ENCODE peak calls at places on chromosomes 1 and 21, in seven cellular contexts. J is neural progenitor cell, H is HCT116, S is ovary, T is A673, B is PC-9, L is stomach. N is an unnamed sample.

GRCh38 chr1:55064861-55065263 is 25.5 kb downstream of the PCSK9 start:
- DNase-seq in J (no peak), H (no peak), S (no peak), T (no peak), B (peak), L (peak), N (peak)

GRCh38 chr1:167899253-167899681 is 14.7 kb downstream of the ADCY10 start:
- DNase-seq in J (no peak), H (no peak), S (peak), T (no peak), B (no peak), L (peak), N (no peak)

GRCh38 chr1:233844697-233845096 is 59.8 kb upstream of the SLC35F3 start:
- DNase-seq in J (no peak), H (no peak), S (no peak), T (no peak), B (no peak), L (no peak), N (no peak)

GRCh38 chr1:7299329-7299799 is 471.7 kb upstream of the VAMP3 start:
- DNase-seq in J (peak), H (peak), S (peak), T (peak), B (no peak), L (peak), N (no peak)

GRCh38 chr1:47650205-47650604 is 212.4 kb downstream of the FOXD2 start:
- DNase-seq in J (no peak), H (peak), S (no peak), T (peak), B (peak), L (peak), N (peak)

GRCh38 chr1:159646687-159647086 is 59.1 kb downstream of the APCS start:
- DNase-seq in J (no peak), H (no peak), S (no peak), T (no peak), B (no peak), L (no peak), N (no peak)

GRCh38 chr1:21212126-21212525 is 35.4 kb upstream of the EIF4G3 start:
- DNase-seq in J (no peak), H (no peak), S (no peak), T (no peak), B (no peak), L (no peak), N (no peak)

GRCh38 chr21:31656199-31657095 is 3.0 kb upstream of the SOD1 start:
- DNase-seq in J (no peak), H (no peak), S (no peak), T (no peak), B (peak), L (no peak), N (no peak)

GRCh38 chr1:82565546-82565945 is 764.8 kb downstream of the ADGRL2 start:
- DNase-seq in J (no peak), H (peak), S (no peak), T (peak), B (no peak), L (no peak), N (no peak)

GRCh38 chr1:46596036-46596435 is 8.0 kb downstream of the MKNK1 start:
- DNase-seq in J (no peak), H (no peak), S (no peak), T (no peak), B (no peak), L (no peak), N (no peak)

GRCh38 chr21:43193651-43194302 is 25.0 kb downstream of the CRYAA start:
- DNase-seq in J (no peak), H (no peak), S (no peak), T (no peak), B (peak), L (no peak), N (peak)

GRCh38 chr1:31593770-31594632 is 17.7 kb downstream of the TINAGL1 start:
- DNase-seq in J (peak), H (peak), S (peak), T (peak), B (peak), L (peak), N (peak)

GRCh38 chr1:30660241-30660640 is 63.1 kb downstream of the MATN1 start:
- DNase-seq in J (no peak), H (no peak), S (no peak), T (no peak), B (no peak), L (no peak), N (no peak)

GRCh38 chr1:32744063-32744410 is 41.5 kb upstream of the SYNC start:
- DNase-seq in J (no peak), H (no peak), S (no peak), T (no peak), B (no peak), L (no peak), N (no peak)

GRCh38 chr1:183356534-183357182 is 61.5 kb downstream of the NMNAT2 start:
- DNase-seq in J (no peak), H (no peak), S (no peak), T (no peak), B (no peak), L (no peak), N (no peak)

GRCh38 chr1:242828199-242828598 is 303.7 kb upstream of the PLD5 start:
- DNase-seq in J (peak), H (no peak), S (no peak), T (no peak), B (no peak), L (no peak), N (no peak)

GRCh38 chr21:14084701-14085100 is 126.1 kb downstream of the LIPI start:
- DNase-seq in J (no peak), H (no peak), S (no peak), T (no peak), B (no peak), L (no peak), N (no peak)

GRCh38 chr1:151311589-151312331 is 15.5 kb downstream of the PI4KB start:
- DNase-seq in J (no peak), H (peak), S (peak), T (peak), B (peak), L (peak), N (peak)

GRCh38 chr1:192943108-192943507 is 116.1 kb downstream of the UCHL5 start:
- DNase-seq in J (no peak), H (no peak), S (no peak), T (no peak), B (no peak), L (no peak), N (no peak)

GRCh38 chr21:34846601-34847112 is 177.9 kb downstream of the CLIC6 start:
- DNase-seq in J (peak), H (peak), S (no peak), T (no peak), B (peak), L (no peak), N (no peak)

GRCh38 chr1:244005455-244005854 is 45.6 kb upstream of the ZBTB18 start:
- DNase-seq in J (no peak), H (no peak), S (no peak), T (no peak), B (no peak), L (no peak), N (no peak)

GRCh38 chr1:214902636-214903320 is 179.8 kb upstream of the KCNK2 start:
- DNase-seq in J (no peak), H (peak), S (no peak), T (no peak), B (peak), L (no peak), N (no peak)

GRCh38 chr21:41709965-41710822 is 56.7 kb downstream of the RIPK4 start:
- DNase-seq in J (no peak), H (no peak), S (no peak), T (no peak), B (no peak), L (peak), N (no peak)

GRCh38 chr1:21673277-21673780 is 4.2 kb upstream of the RAP1GAP start:
- DNase-seq in J (no peak), H (no peak), S (peak), T (peak), B (no peak), L (peak), N (peak)

GRCh38 chr1:30514137-30514654 is 209.2 kb downstream of the MATN1 start:
- DNase-seq in J (no peak), H (no peak), S (no peak), T (no peak), B (no peak), L (peak), N (peak)

GRCh38 chr1:177306981-177307380 is 136.2 kb downstream of the BRINP2 start:
- DNase-seq in J (no peak), H (no peak), S (no peak), T (no peak), B (no peak), L (no peak), N (no peak)

GRCh38 chr1:41894778-41895483 is 23.8 kb downstream of the HIVEP3 start:
- DNase-seq in J (no peak), H (no peak), S (no peak), T (no peak), B (no peak), L (no peak), N (no peak)

GRCh38 chr1:202165267-202165941 is 5.0 kb upstream of the PTPN7 start:
- DNase-seq in J (no peak), H (no peak), S (no peak), T (no peak), B (no peak), L (no peak), N (no peak)

GRCh38 chr1:202162418-202163280 is 2.2 kb upstream of the PTPN7 start:
- DNase-seq in J (no peak), H (no peak), S (no peak), T (no peak), B (no peak), L (no peak), N (no peak)

GRCh38 chr1:202163281-202164270 is 3.2 kb upstream of the PTPN7 start:
- DNase-seq in J (no peak), H (no peak), S (no peak), T (no peak), B (no peak), L (no peak), N (no peak)

GRCh38 chr1:202165942-202166843 is 5.8 kb upstream of the PTPN7 start:
- DNase-seq in J (no peak), H (no peak), S (no peak), T (no peak), B (no peak), L (no peak), N (no peak)

GRCh38 chr1:202164271-202165037 is 4.1 kb upstream of the PTPN7 start:
- DNase-seq in J (no peak), H (no peak), S (no peak), T (no peak), B (no peak), L (no peak), N (no peak)
- H3K27ac ChIP-seq in J (no peak), H (no peak), S (peak), T (no peak), B (no peak), L (no peak), N (no peak)

GRCh38 chr1:35506960-35507901 is 50.0 kb downstream of the KIAA0319L start:
- DNase-seq in J (no peak), H (no peak), S (no peak), T (no peak), B (peak), L (no peak), N (no peak)
- H3K27ac ChIP-seq in J (no peak), H (no peak), S (no peak), T (no peak), B (peak), L (peak), N (peak)

DNA sequence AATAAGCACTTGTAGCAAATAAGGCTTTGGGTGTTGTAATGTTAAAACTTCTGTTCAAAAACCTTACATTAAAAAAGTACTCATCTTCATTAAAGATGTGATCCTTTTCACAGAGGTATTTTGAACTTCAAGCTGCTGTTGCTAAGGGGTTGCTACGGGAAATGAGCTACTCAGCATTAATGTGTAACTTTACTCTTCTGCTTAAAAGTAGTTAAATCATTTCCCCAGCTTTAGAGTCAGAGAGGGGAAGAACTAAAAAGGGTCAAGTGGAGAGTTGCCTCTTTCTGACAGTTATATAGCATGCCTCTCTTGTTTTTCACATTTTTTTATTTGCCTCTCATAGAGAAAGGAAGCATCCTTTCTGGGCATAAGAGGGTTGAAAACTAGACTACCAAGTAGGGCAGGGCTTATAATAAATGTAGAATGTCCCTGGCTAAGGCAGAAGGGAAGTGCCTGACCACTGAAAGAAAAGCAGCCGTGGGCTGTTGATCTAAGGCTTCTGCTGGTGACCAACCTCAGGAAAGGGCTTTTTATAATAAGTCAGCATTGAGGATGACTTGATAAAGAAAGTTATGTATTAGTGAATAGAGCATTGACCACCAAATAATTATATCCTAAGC is 10.1 kb upstream of the ELAVL4 start:
- DNase-seq in J (no peak), H (no peak), S (no peak), T (no peak), B (no peak), L (no peak), N (no peak)
- H3K27ac ChIP-seq in J (no peak), H (no peak), S (no peak), T (no peak), B (no peak), L (no peak), N (no peak)

DNA sequence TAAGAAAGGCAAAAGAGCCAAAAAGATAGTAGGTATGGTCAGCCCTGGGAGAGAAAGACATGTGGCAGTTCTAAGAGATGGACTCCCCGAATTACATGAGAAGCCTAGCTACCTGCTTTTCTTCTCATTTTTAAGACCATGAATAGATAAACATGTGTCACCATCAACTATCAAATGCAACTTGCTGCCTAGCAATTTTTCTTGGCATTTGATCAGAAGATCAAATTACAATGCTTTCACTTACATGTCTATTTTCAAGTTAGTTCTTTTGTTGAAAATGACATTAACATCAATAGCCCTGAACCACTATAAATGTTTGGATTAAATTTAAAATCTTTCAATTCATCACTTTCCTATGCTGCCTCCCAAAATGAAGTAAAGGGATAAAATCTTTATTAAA is 212.3 kb downstream of the HHIPL2 start:
- DNase-seq in J (no peak), H (no peak), S (no peak), T (no peak), B (no peak), L (no peak), N (no peak)
- H3K27ac ChIP-seq in J (no peak), H (no peak), S (no peak), T (no peak), B (no peak), L (no peak), N (no peak)

GRCh38 chr1:34887593-34887992 is 28.0 kb upstream of the SMIM12 start:
- DNase-seq in J (no peak), H (no peak), S (no peak), T (no peak), B (no peak), L (no peak), N (peak)

GRCh38 chr1:34885405-34886247 is 26.1 kb upstream of the SMIM12 start:
- DNase-seq in J (peak), H (no peak), S (no peak), T (peak), B (no peak), L (peak), N (peak)

GRCh38 chr1:34889705-34890104 is 30.2 kb upstream of the SMIM12 start:
- DNase-seq in J (no peak), H (no peak), S (no peak), T (no peak), B (no peak), L (no peak), N (peak)

GRCh38 chr1:34884961-34885360 is 25.4 kb upstream of the SMIM12 start:
- DNase-seq in J (peak), H (peak), S (no peak), T (no peak), B (no peak), L (no peak), N (peak)

DNA sequence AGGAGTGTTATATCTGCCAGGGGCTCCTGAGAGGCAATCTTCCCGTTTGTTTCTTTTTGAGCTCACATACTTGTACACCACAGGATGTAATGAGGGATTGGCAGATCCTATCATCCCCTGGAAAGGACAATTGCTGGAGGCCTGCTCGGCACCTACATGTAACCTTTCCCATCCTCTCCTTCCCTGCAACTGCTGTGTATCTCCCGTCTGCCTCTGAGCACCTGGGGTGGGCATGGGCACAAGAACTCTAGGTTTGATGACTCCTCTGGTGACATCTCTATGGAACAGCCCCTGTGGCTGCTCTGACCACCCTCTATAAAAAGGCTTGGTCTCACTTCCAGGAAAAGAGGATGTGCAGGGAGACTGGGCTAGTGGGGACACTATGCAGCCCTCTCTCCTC is 25.0 kb upstream of the SMIM12 start:
- DNase-seq in J (no peak), H (no peak), S (no peak), T (no peak), B (no peak), L (no peak), N (peak)
- H3K27ac ChIP-seq in J (no peak), H (no peak), S (no peak), T (no peak), B (no peak), L (no peak), N (no peak)

GRCh38 chr1:15245593-15246325 is 1.3 kb upstream of the FHAD1 start:
- DNase-seq in J (no peak), H (no peak), S (no peak), T (no peak), B (no peak), L (no peak), N (no peak)

GRCh38 chr1:15248238-15248637 is 1.2 kb downstream of the FHAD1 start:
- DNase-seq in J (no peak), H (no peak), S (no peak), T (no peak), B (no peak), L (no peak), N (no peak)

GRCh38 chr1:15244813-15245212 is 2.2 kb upstream of the FHAD1 start:
- DNase-seq in J (no peak), H (no peak), S (no peak), T (no peak), B (no peak), L (no peak), N (no peak)

GRCh38 chr1:15249032-15249601 is 2.1 kb downstream of the FHAD1 start:
- DNase-seq in J (no peak), H (no peak), S (no peak), T (no peak), B (no peak), L (no peak), N (no peak)

GRCh38 chr1:15246960-15247614 is at the start of gene FHAD1:
- DNase-seq in J (peak), H (peak), S (peak), T (peak), B (peak), L (peak), N (no peak)
- H3K27ac ChIP-seq in J (no peak), H (peak), S (peak), T (no peak), B (no peak), L (peak), N (no peak)

DNA sequence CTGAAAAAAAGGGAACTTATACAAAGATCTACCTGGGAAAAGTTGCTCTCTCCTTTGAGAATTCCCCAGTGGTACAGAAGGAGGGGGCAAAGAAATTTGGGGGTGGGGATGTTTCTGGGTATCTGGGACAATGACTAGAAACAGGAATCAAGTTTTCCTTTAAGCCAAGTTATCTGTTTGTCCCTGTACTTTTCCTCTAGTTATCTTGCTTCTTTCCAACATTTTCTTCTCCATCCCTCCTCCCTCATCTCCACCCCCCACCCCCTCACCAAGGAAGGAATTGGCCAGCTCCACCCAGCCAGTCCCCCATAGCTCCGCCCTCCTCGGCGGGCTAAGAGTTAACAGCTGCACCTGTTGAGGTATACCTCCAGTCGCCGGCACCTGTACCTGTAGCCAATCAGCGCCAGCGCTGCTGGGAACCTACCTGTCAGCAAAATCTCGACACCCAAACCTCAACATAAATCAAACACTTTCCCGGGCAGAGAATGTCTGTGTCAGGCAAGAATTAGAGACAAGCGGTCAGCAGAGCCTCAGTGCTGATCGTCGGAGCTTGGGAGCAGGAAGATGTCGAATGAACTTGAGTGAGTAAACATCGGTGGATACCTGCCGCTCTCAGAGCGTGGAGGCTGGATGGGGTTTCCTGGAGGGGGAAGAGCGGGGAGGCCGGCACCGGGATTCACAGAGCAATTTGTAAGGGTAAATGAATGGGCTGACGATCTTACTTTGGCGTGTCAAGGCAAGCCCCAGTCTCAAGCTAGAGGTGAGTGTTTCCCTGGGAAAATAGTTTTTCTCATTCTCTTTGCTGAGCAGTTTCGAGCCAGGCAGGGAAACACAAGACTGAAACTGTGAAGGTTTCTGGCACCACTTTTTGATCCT is at the start of gene GRHL3:
- DNase-seq in J (no peak), H (peak), S (no peak), T (no peak), B (peak), L (peak), N (no peak)
- H3K27ac ChIP-seq in J (no peak), H (no peak), S (no peak), T (no peak), B (peak), L (no peak), N (no peak)

GRCh38 chr1:201748331-201748730 is 80.6 kb upstream of the IPO9 start:
- DNase-seq in J (peak), H (no peak), S (no peak), T (peak), B (peak), L (no peak), N (no peak)
- H3K27ac ChIP-seq in J (peak), H (no peak), S (no peak), T (no peak), B (peak), L (no peak), N (peak)

GRCh38 chr1:56439610-56440264 is 139.6 kb downstream of the PLPP3 start:
- DNase-seq in J (no peak), H (no peak), S (no peak), T (no peak), B (no peak), L (no peak), N (no peak)
- H3K27ac ChIP-seq in J (no peak), H (no peak), S (no peak), T (no peak), B (no peak), L (no peak), N (no peak)